ENCODE peak calls at places on chromosomes 2 and 18, in six cellular contexts. One of them, this sample, is unnamed.

GRCh38 chr2:215791481-215791937 is 221.8 kb downstream of the MREG start:
- DNase-seq in GM03348: no peak
- DNase-seq in non-pigmented ciliary epithelial cell: no peak
- DNase-seq in NCI-H1417: no peak
- DNase-seq in esophagus squamous epithelium: no peak
- DNase-seq in GM13977: no peak
- DNase-seq in this sample: no peak

GRCh38 chr2:219358170-219359075 is 25.9 kb upstream of the RESP18 start:
- DNase-seq in NCI-H1417: no peak
- DNase-seq in esophagus squamous epithelium: no peak
- DNase-seq in non-pigmented ciliary epithelial cell: no peak
- DNase-seq in GM13977: peak
- DNase-seq in GM03348: peak
- DNase-seq in this sample: no peak

GRCh38 chr2:205754285-205754923 is 72.1 kb downstream of the NRP2 start:
- DNase-seq in GM03348: no peak
- DNase-seq in esophagus squamous epithelium: no peak
- DNase-seq in non-pigmented ciliary epithelial cell: no peak
- DNase-seq in NCI-H1417: no peak
- DNase-seq in GM13977: no peak
- DNase-seq in this sample: no peak

GRCh38 chr18:38350141-38350540 is 784.5 kb upstream of the CELF4 start:
- DNase-seq in non-pigmented ciliary epithelial cell: no peak
- DNase-seq in GM13977: no peak
- DNase-seq in GM03348: no peak
- DNase-seq in NCI-H1417: no peak
- DNase-seq in esophagus squamous epithelium: no peak
- DNase-seq in this sample: no peak

GRCh38 chr2:229620759-229621158 is 93.6 kb downstream of the DNER start:
- DNase-seq in GM13977: no peak
- DNase-seq in NCI-H1417: no peak
- DNase-seq in non-pigmented ciliary epithelial cell: no peak
- DNase-seq in esophagus squamous epithelium: no peak
- DNase-seq in GM03348: no peak
- DNase-seq in this sample: no peak

GRCh38 chr2:161044095-161044874 is 115.9 kb upstream of the TANK start:
- DNase-seq in esophagus squamous epithelium: no peak
- DNase-seq in non-pigmented ciliary epithelial cell: no peak
- DNase-seq in GM13977: no peak
- DNase-seq in GM03348: peak
- DNase-seq in NCI-H1417: no peak
- DNase-seq in this sample: no peak

GRCh38 chr18:50659091-50660003 is 99.5 kb downstream of the MAPK4 start:
- DNase-seq in NCI-H1417: no peak
- DNase-seq in GM13977: no peak
- DNase-seq in GM03348: peak
- DNase-seq in non-pigmented ciliary epithelial cell: peak
- DNase-seq in esophagus squamous epithelium: no peak
- DNase-seq in this sample: peak

GRCh38 chr18:59426855-59427254 is 67.8 kb upstream of the LMAN1 start:
- DNase-seq in esophagus squamous epithelium: no peak
- DNase-seq in non-pigmented ciliary epithelial cell: no peak
- DNase-seq in NCI-H1417: no peak
- DNase-seq in GM03348: no peak
- DNase-seq in GM13977: no peak
- DNase-seq in this sample: no peak

GRCh38 chr2:112690853-112691390 is 29.9 kb upstream of the NT5DC4 start:
- DNase-seq in GM13977: peak
- DNase-seq in esophagus squamous epithelium: peak
- DNase-seq in GM03348: peak
- DNase-seq in NCI-H1417: peak
- DNase-seq in non-pigmented ciliary epithelial cell: no peak
- DNase-seq in this sample: no peak

GRCh38 chr2:232484628-232485332 is 2.9 kb downstream of the ECEL1 start:
- DNase-seq in GM13977: no peak
- DNase-seq in GM03348: no peak
- DNase-seq in NCI-H1417: no peak
- DNase-seq in esophagus squamous epithelium: no peak
- DNase-seq in non-pigmented ciliary epithelial cell: no peak
- DNase-seq in this sample: no peak

GRCh38 chr2:222364280-222364895 is 60.0 kb upstream of the SGPP2 start:
- DNase-seq in GM13977: no peak
- DNase-seq in GM03348: no peak
- DNase-seq in NCI-H1417: no peak
- DNase-seq in esophagus squamous epithelium: no peak
- DNase-seq in non-pigmented ciliary epithelial cell: no peak
- DNase-seq in this sample: no peak

GRCh38 chr2:122300758-122301157 is 545.3 kb downstream of the TSN start:
- DNase-seq in GM03348: no peak
- DNase-seq in esophagus squamous epithelium: no peak
- DNase-seq in non-pigmented ciliary epithelial cell: no peak
- DNase-seq in NCI-H1417: no peak
- DNase-seq in GM13977: no peak
- DNase-seq in this sample: no peak

GRCh38 chr2:8761529-8762164 is 75.8 kb downstream of the KIDINS220 start:
- DNase-seq in NCI-H1417: peak
- DNase-seq in GM03348: peak
- DNase-seq in esophagus squamous epithelium: no peak
- DNase-seq in GM13977: peak
- DNase-seq in non-pigmented ciliary epithelial cell: no peak
- DNase-seq in this sample: no peak

This sample was measured in HS-27A.